ENCODE peak calls at places on chromosomes 3 and 15, in eight cellular contexts. E is stomach, Q is transverse colon, R is IMR-90, V is K562, Y is A549, O is prostate gland, W is HCT116. L is an unnamed sample.

GRCh38 chr15:63677778-63678177 is 80.6 kb downstream of the FBXL22 start:
- DNase-seq in E (peak), Q (peak), R (no peak), V (no peak), Y (peak), O (peak), W (no peak), L (peak)

GRCh38 chr3:34016925-34017592 is 218.6 kb downstream of the PDCD6IP start:
- DNase-seq in E (no peak), Q (no peak), R (no peak), V (no peak), Y (no peak), O (no peak), W (no peak), L (no peak)

GRCh38 chr3:28286595-28286994 is 45.2 kb downstream of the CMC1 start:
- DNase-seq in E (no peak), Q (no peak), R (peak), V (peak), Y (peak), O (no peak), W (peak), L (peak)

GRCh38 chr15:58447244-58448010 is 15.6 kb downstream of the LIPC start:
- DNase-seq in E (no peak), Q (no peak), R (peak), V (no peak), Y (no peak), O (no peak), W (no peak), L (no peak)

GRCh38 chr3:136818191-136818850 is 605 bp upstream of the SLC35G2 start:
- DNase-seq in E (peak), Q (peak), R (peak), V (peak), Y (peak), O (no peak), W (peak), L (no peak)

GRCh38 chr15:80957556-80957955 is 32.1 kb downstream of the MESD start:
- DNase-seq in E (no peak), Q (no peak), R (peak), V (no peak), Y (no peak), O (no peak), W (no peak), L (no peak)

GRCh38 chr15:88394553-88395159 is 72.5 kb downstream of the MRPL46 start:
- DNase-seq in E (no peak), Q (no peak), R (no peak), V (no peak), Y (no peak), O (no peak), W (no peak), L (no peak)

GRCh38 chr15:40308844-40309189 is 1.1 kb upstream of the PLCB2 start:
- DNase-seq in E (no peak), Q (peak), R (no peak), V (peak), Y (no peak), O (no peak), W (no peak), L (peak)

GRCh38 chr15:31459011-31459748 is 132.5 kb downstream of the KLF13 start:
- DNase-seq in E (peak), Q (peak), R (peak), V (no peak), Y (no peak), O (no peak), W (no peak), L (no peak)

GRCh38 chr15:41969851-41970431 is 2.4 kb downstream of the EHD4 start:
- DNase-seq in E (peak), Q (peak), R (no peak), V (no peak), Y (no peak), O (no peak), W (no peak), L (no peak)

GRCh38 chr15:62063851-62064635 is 2.7 kb upstream of the C2CD4A start:
- DNase-seq in E (no peak), Q (no peak), R (no peak), V (no peak), Y (peak), O (no peak), W (no peak), L (no peak)

GRCh38 chr15:77623008-77623877 is 9.5 kb downstream of the LINGO1 start:
- DNase-seq in E (no peak), Q (no peak), R (no peak), V (peak), Y (peak), O (no peak), W (no peak), L (no peak)

GRCh38 chr15:66222273-66223198 is 31.0 kb downstream of the MEGF11 start:
- DNase-seq in E (no peak), Q (no peak), R (no peak), V (no peak), Y (no peak), O (no peak), W (no peak), L (no peak)

GRCh38 chr3:129521702-129522101 is 6.7 kb upstream of the RHO start:
- DNase-seq in E (no peak), Q (no peak), R (no peak), V (no peak), Y (no peak), O (no peak), W (no peak), L (no peak)

GRCh38 chr3:31531465-31531991 is 1.2 kb upstream of the STT3B start:
- DNase-seq in E (no peak), Q (no peak), R (peak), V (peak), Y (no peak), O (no peak), W (no peak), L (peak)

GRCh38 chr15:64622410-64623260 is 152.8 kb downstream of the RBPMS2 start:
- DNase-seq in E (no peak), Q (peak), R (no peak), V (no peak), Y (no peak), O (no peak), W (no peak), L (no peak)

GRCh38 chr3:140363801-140364200 is 314.1 kb upstream of the TRIM42 start:
- DNase-seq in E (peak), Q (no peak), R (no peak), V (no peak), Y (no peak), O (no peak), W (no peak), L (no peak)

GRCh38 chr3:151468284-151468917 is 7.5 kb upstream of the IGSF10 start:
- DNase-seq in E (peak), Q (peak), R (peak), V (peak), Y (peak), O (peak), W (peak), L (peak)

GRCh38 chr3:29486087-29486486 is 205.2 kb downstream of the RBMS3 start:
- DNase-seq in E (no peak), Q (no peak), R (peak), V (no peak), Y (peak), O (peak), W (no peak), L (no peak)

GRCh38 chr3:127019449-127019848 is 36.5 kb downstream of the PLXNA1 start:
- DNase-seq in E (no peak), Q (no peak), R (peak), V (no peak), Y (no peak), O (peak), W (no peak), L (no peak)

GRCh38 chr3:126341755-126342150 is 15.5 kb downstream of the KLF15 start:
- DNase-seq in E (no peak), Q (peak), R (no peak), V (no peak), Y (no peak), O (no peak), W (no peak), L (no peak)

GRCh38 chr15:47870956-47871625 is 153.8 kb downstream of the SEMA6D start:
- DNase-seq in E (no peak), Q (no peak), R (peak), V (no peak), Y (no peak), O (no peak), W (no peak), L (no peak)

GRCh38 chr3:13308406-13308805 is 111.7 kb downstream of the NUP210 start:
- DNase-seq in E (peak), Q (peak), R (peak), V (peak), Y (peak), O (no peak), W (peak), L (peak)

GRCh38 chr3:43792904-43793303 is 102.2 kb downstream of the ABHD5 start:
- DNase-seq in E (no peak), Q (no peak), R (no peak), V (no peak), Y (no peak), O (no peak), W (no peak), L (no peak)

GRCh38 chr3:27888562-27888961 is 166.4 kb upstream of the EOMES start:
- DNase-seq in E (no peak), Q (no peak), R (peak), V (no peak), Y (peak), O (no peak), W (no peak), L (no peak)

GRCh38 chr3:30747771-30748281 is 141.4 kb downstream of the TGFBR2 start:
- DNase-seq in E (no peak), Q (no peak), R (peak), V (no peak), Y (peak), O (no peak), W (peak), L (no peak)

GRCh38 chr3:107024481-107025153 is 352.6 kb upstream of the CCDC54 start:
- DNase-seq in E (no peak), Q (no peak), R (no peak), V (no peak), Y (no peak), O (no peak), W (no peak), L (peak)

GRCh38 chr3:154842546-154842945 is 237.6 kb upstream of the MME start:
- DNase-seq in E (no peak), Q (no peak), R (no peak), V (no peak), Y (no peak), O (no peak), W (no peak), L (no peak)

GRCh38 chr15:32651229-32651837 is 9.8 kb downstream of the SCG5 start:
- DNase-seq in E (peak), Q (peak), R (peak), V (peak), Y (peak), O (no peak), W (peak), L (peak)

GRCh38 chr3:170802164-170803151 is 67.5 kb downstream of the RPL22L1 start:
- DNase-seq in E (no peak), Q (no peak), R (peak), V (peak), Y (no peak), O (no peak), W (no peak), L (peak)

GRCh38 chr3:170801597-170801996 is 68.4 kb downstream of the RPL22L1 start:
- DNase-seq in E (no peak), Q (no peak), R (no peak), V (no peak), Y (no peak), O (no peak), W (no peak), L (peak)

GRCh38 chr3:158106773-158107461 is 697 bp upstream of the SHOX2 start:
- DNase-seq in E (no peak), Q (no peak), R (no peak), V (no peak), Y (peak), O (no peak), W (no peak), L (peak)

GRCh38 chr3:109372639-109373038 is 35.3 kb upstream of the DPPA4 start:
- DNase-seq in E (no peak), Q (no peak), R (no peak), V (no peak), Y (no peak), O (no peak), W (no peak), L (no peak)

GRCh38 chr3:46935168-46935858 is 41.2 kb downstream of the CCDC12 start:
- DNase-seq in E (peak), Q (peak), R (peak), V (peak), Y (peak), O (peak), W (peak), L (peak)

GRCh38 chr15:28903555-28903954 is 17.8 kb downstream of the APBA2 start:
- DNase-seq in E (no peak), Q (no peak), R (no peak), V (no peak), Y (no peak), O (no peak), W (no peak), L (no peak)

GRCh38 chr3:46923559-46924350 is 46.2 kb downstream of the PTH1R start:
- DNase-seq in E (peak), Q (peak), R (peak), V (peak), Y (peak), O (no peak), W (no peak), L (peak)

GRCh38 chr3:86594838-86595237 is 396.1 kb downstream of the VGLL3 start:
- DNase-seq in E (no peak), Q (no peak), R (no peak), V (no peak), Y (no peak), O (no peak), W (no peak), L (no peak)

DNA sequence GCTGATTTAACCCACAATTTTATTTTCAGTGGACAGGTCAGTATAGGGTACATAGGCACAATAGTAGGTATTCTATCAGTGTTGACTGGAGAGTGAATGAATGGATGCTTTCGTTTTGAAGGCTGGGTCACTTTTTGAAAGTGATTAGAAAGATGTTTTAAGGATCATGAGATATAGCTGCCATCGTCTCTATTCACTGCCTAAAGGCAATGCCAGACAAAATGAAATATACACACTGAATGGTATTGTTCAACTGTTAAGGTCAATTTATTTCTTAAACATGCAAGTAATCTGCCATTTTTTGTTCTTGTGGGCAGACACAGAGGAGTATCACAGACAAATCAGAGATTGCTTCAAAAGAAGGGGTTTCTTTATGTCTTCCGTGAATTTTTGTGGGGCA is 395.3 kb downstream of the VGLL3 start:
- DNase-seq in E (no peak), Q (no peak), R (no peak), V (no peak), Y (no peak), O (no peak), W (no peak), L (no peak)
- TF ChIP-seq POLR2A in E (no peak), Q (no peak), R (no peak), V (no peak), Y (no peak), O (no peak), W (no peak), L (no peak)

GRCh38 chr15:56894601-56895000 is 23.8 kb upstream of the TCF12 start:
- DNase-seq in E (no peak), Q (no peak), R (no peak), V (no peak), Y (no peak), O (no peak), W (no peak), L (peak)
- TF ChIP-seq POLR2A in E (no peak), Q (no peak), R (no peak), V (no peak), Y (no peak), O (no peak), W (no peak), L (no peak)

GRCh38 chr3:23811919-23812318 is 6.2 kb downstream of the UBE2E1 start:
- DNase-seq in E (no peak), Q (no peak), R (no peak), V (no peak), Y (no peak), O (no peak), W (no peak), L (peak)

GRCh38 chr3:23809294-23809693 is 3.5 kb downstream of the UBE2E1 start:
- DNase-seq in E (no peak), Q (no peak), R (no peak), V (no peak), Y (no peak), O (no peak), W (no peak), L (peak)

GRCh38 chr3:23809840-23810341 is 4.1 kb downstream of the UBE2E1 start:
- DNase-seq in E (no peak), Q (no peak), R (no peak), V (no peak), Y (no peak), O (no peak), W (no peak), L (peak)

GRCh38 chr3:23811117-23811487 is 5.3 kb downstream of the UBE2E1 start:
- DNase-seq in E (no peak), Q (peak), R (no peak), V (no peak), Y (no peak), O (peak), W (no peak), L (no peak)

GRCh38 chr3:23810342-23811116 is 4.8 kb downstream of the UBE2E1 start:
- DNase-seq in E (peak), Q (peak), R (no peak), V (peak), Y (peak), O (no peak), W (no peak), L (peak)
- TF ChIP-seq POLR2A in E (no peak), Q (no peak), R (no peak), V (peak), Y (peak), O (no peak), W (no peak), L (peak)

DNA sequence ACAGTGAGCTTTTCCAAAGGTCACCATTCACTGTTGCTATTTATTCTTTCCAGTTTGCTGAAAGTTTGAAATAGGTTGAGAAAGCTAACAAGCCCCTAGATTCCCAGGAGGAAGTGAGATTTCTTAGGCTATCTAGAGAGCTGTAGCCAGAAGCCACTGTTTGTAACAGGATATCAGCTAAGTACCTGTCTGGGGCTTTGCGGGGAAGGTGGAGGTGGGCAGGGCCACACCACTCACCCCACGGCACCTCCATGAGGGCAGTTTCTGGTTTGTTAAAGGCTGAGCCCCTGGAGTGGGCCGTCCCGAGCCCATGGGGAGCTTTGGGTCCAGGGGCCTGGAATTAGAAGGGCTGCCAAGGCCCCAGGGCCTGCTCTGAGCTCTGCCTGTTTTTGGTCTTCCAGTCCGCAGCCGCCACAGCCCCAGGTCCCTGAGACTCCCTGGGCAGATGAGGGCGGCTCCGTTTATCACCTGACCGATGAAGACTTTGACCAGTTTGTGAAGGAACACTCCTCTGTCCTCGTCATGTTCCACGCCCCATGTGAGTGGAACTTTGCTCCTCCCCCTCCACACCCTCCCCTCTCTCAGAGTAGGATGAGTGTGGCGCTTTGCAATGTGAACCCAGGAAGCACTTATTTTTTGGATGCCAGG is 63.4 kb downstream of the PDIA5 start:
- DNase-seq in E (peak), Q (peak), R (no peak), V (no peak), Y (no peak), O (no peak), W (no peak), L (peak)
- TF ChIP-seq POLR2A in E (no peak), Q (peak), R (no peak), V (no peak), Y (no peak), O (no peak), W (no peak), L (no peak)

GRCh38 chr3:128123538-128124368 is at the start of gene RUVBL1:
- DNase-seq in E (peak), Q (peak), R (peak), V (peak), Y (peak), O (peak), W (peak), L (peak)
- TF ChIP-seq POLR2A in E (no peak), Q (peak), R (peak), V (peak), Y (peak), O (no peak), W (peak), L (peak)

GRCh38 chr3:98531622-98532274 is at the start of gene GPR15:
- DNase-seq in E (no peak), Q (no peak), R (no peak), V (no peak), Y (no peak), O (no peak), W (no peak), L (no peak)

GRCh38 chr3:98530676-98531075 is 1.1 kb upstream of the GPR15 start:
- DNase-seq in E (no peak), Q (no peak), R (no peak), V (no peak), Y (no peak), O (no peak), W (no peak), L (no peak)

GRCh38 chr3:98528474-98529346 is 3.1 kb upstream of the GPR15 start:
- DNase-seq in E (no peak), Q (no peak), R (no peak), V (no peak), Y (no peak), O (no peak), W (no peak), L (peak)

GRCh38 chr3:98532275-98532637 is 478 bp downstream of the GPR15 start:
- DNase-seq in E (no peak), Q (no peak), R (no peak), V (no peak), Y (no peak), O (no peak), W (no peak), L (no peak)

DNA sequence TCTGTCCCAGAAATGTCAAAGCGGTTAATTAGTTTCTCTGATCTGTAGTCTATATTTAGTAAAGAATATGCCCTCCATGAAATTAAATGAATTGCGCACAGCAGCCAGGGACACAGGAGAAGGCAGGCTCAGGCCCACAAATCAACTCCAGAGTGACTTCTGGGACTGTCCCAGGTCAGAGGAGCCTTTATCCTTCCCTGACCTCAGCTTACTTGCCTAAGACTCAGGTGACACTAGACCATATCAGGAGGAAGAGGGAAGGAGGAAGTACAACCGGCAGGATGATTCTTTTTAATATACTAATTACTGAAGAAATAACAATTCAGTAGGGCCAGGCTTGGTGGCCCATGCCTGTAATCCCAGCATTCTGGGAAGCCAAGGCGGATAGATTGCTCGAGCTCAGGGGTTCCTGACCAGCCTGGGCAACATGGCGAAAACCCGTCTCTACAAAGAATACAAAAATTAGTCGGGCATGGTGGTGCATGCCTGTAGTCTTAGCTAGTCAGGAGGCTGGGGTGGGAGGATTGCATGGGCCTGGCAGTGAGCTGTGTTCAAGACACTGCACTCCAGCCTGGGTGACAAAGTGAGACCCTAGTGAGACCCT is 1.8 kb upstream of the GPR15 start:
- DNase-seq in E (no peak), Q (no peak), R (no peak), V (no peak), Y (no peak), O (no peak), W (no peak), L (no peak)
- TF ChIP-seq POLR2A in E (no peak), Q (no peak), R (no peak), V (no peak), Y (no peak), O (no peak), W (no peak), L (no peak)

DNA sequence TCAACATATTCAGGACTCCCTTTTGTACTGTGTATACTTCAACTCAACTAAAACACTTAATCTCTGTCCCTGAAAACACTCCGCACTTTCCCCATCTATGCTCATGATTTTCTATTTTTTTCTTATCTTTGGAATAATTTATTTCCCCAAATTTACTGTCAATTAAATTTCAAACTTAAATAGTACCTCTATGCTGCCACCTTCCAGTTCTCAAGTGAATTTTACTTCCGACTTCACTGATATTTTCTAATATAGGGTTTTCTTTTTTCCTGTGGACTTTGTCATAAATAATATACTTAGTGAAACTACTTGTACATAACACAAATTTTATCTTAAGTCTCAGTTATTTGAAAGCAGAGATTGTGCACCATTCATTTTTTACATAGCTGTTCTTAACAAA is 1303.3 kb downstream of the OTOL1 start:
- DNase-seq in E (no peak), Q (no peak), R (no peak), V (no peak), Y (no peak), O (no peak), W (no peak), L (no peak)
- TF ChIP-seq POLR2A in E (no peak), Q (no peak), R (no peak), V (no peak), Y (no peak), O (no peak), W (no peak), L (no peak)

L was measured in erythroblast.